ENCODE peak calls at places on chromosomes 3 and 15, in six cellular contexts. H, F, M, Q, O and J are unnamed samples.

GRCh38 chr3:128702391-128702790 is 23.6 kb upstream of the RAB7A start:
- DNase-seq in F (no peak), M (no peak), H (no peak), Q (no peak), O (peak), J (no peak)

GRCh38 chr15:70323111-70323851 is 225.6 kb upstream of the TLE3 start:
- DNase-seq in F (peak), H (no peak), Q (peak), M (peak), O (no peak), J (no peak)

GRCh38 chr3:16908006-16908405 is 23.3 kb downstream of the PLCL2 start:
- DNase-seq in H (no peak), O (no peak), F (no peak), M (no peak), Q (no peak), J (no peak)

GRCh38 chr15:68909601-68910000 is 20.7 kb upstream of the SPESP1 start:
- DNase-seq in Q (no peak), O (no peak), M (no peak), F (no peak), H (no peak), J (no peak)

GRCh38 chr3:158991146-158991705 is 189.4 kb downstream of the MFSD1 start:
- DNase-seq in O (no peak), M (peak), Q (no peak), H (no peak), F (peak), J (no peak)

GRCh38 chr15:40238927-40239591 is at the start of gene PAK6:
- DNase-seq in H (peak), M (peak), O (peak), F (peak), Q (peak), J (peak)

GRCh38 chr15:39466428-39466827 is 114.5 kb upstream of the THBS1 start:
- DNase-seq in Q (no peak), F (no peak), O (no peak), M (no peak), H (peak), J (no peak)

GRCh38 chr15:82922737-82923136 is 29.8 kb downstream of the HOMER2 start:
- DNase-seq in M (no peak), H (no peak), O (no peak), Q (no peak), F (no peak), J (no peak)

GRCh38 chr3:16476636-16477035 is 36.9 kb downstream of the RFTN1 start:
- DNase-seq in M (no peak), Q (no peak), O (no peak), F (no peak), H (peak), J (peak)

GRCh38 chr3:14143826-14144225 is 19.0 kb downstream of the TMEM43 start:
- DNase-seq in M (no peak), F (peak), H (peak), Q (no peak), O (peak), J (peak)

GRCh38 chr3:12944849-12945248 is 103.5 kb upstream of the RPL32 start:
- DNase-seq in Q (no peak), F (no peak), O (no peak), H (no peak), M (no peak), J (no peak)

GRCh38 chr15:47339800-47340575 is 377.3 kb upstream of the SEMA6D start:
- DNase-seq in H (peak), Q (no peak), M (no peak), F (no peak), O (peak), J (peak)

GRCh38 chr3:183252973-183253363 is at the start of gene B3GNT5:
- DNase-seq in H (no peak), F (peak), M (no peak), O (peak), Q (no peak), J (no peak)

GRCh38 chr15:62244762-62245161 is 79.7 kb upstream of the C2CD4B start:
- DNase-seq in O (no peak), F (peak), Q (no peak), M (no peak), H (no peak), J (no peak)

GRCh38 chr15:78242128-78242527 is 7.8 kb upstream of the ACSBG1 start:
- DNase-seq in Q (peak), O (no peak), M (peak), F (peak), H (no peak), J (peak)

GRCh38 chr15:60799885-60800728 is 321.2 kb upstream of the ICE2 start:
- DNase-seq in O (no peak), H (peak), Q (no peak), F (no peak), M (no peak), J (peak)

DNA sequence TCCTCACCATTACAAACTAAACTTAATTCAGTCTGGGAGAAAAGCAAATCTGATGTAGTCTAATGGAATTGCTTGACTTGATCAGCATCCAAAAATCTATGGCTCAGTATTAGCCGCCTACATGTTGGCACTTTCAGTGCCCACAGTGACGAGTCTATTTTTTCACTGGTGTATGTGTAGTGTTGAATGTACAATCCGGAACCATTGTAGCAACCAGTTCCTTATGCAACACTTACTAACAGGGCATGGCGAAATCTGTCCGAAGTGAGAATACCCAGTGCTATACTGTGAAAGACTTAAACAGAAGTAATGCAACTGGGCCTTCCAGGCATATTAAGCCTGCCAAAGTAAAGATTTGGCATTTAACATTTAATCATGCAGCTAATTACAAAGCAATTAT is 18.6 kb downstream of the LRRN1 start:
- DNase-seq in O (no peak), Q (no peak), F (no peak), H (no peak), M (no peak), J (no peak)
- H3K4me3 ChIP-seq in O (no peak), Q (no peak), F (no peak), H (no peak), M (no peak), J (no peak)

DNA sequence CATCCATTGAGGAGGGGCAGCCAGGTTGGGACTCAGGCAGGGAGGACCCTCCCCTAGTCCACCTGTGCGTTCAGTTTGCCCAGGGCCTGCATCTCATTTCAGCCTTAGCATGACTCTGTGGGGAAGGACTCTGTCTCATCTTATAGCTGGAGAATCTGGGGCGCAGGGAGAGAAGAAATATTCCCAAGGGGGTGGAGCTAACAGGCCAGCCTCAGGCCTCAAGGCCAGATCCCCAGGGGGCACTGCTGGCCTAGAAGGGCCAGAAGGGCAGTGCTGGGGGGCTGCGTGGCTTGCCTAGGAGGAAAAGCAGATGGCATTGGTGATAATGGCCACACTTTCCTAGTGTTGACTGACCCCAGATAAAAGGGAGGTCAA is 10.9 kb downstream of the AMOTL2 start:
- DNase-seq in M (no peak), O (no peak), H (no peak), Q (no peak), F (no peak), J (no peak)
- H3K4ac ChIP-seq in M (peak), O (peak), H (peak), Q (no peak), F (peak), J (peak)

GRCh38 chr15:73962409-73962808 is 29.7 kb downstream of the STOML1 start:
- DNase-seq in F (no peak), M (no peak), Q (no peak), O (no peak), H (no peak), J (no peak)

GRCh38 chr15:73965730-73966103 is 26.4 kb downstream of the STOML1 start:
- DNase-seq in F (no peak), O (no peak), Q (no peak), M (no peak), H (peak), J (peak)

GRCh38 chr15:73968461-73968860 is 23.6 kb downstream of the STOML1 start:
- DNase-seq in O (no peak), F (no peak), H (no peak), M (no peak), Q (no peak), J (no peak)

GRCh38 chr15:73964736-73965093 is 27.4 kb downstream of the STOML1 start:
- DNase-seq in M (peak), O (peak), Q (peak), F (peak), H (peak), J (peak)

GRCh38 chr15:73965094-73965729 is 26.9 kb downstream of the STOML1 start:
- DNase-seq in Q (no peak), F (peak), O (no peak), H (no peak), M (no peak), J (no peak)
- H3K18ac ChIP-seq in Q (peak), F (no peak), O (no peak), H (peak), M (peak), J (peak)

GRCh38 chr3:172666873-172667694 is 43.8 kb downstream of the NCEH1 start:
- DNase-seq in M (peak), F (peak), Q (peak), H (peak), O (peak), J (peak)

DNA sequence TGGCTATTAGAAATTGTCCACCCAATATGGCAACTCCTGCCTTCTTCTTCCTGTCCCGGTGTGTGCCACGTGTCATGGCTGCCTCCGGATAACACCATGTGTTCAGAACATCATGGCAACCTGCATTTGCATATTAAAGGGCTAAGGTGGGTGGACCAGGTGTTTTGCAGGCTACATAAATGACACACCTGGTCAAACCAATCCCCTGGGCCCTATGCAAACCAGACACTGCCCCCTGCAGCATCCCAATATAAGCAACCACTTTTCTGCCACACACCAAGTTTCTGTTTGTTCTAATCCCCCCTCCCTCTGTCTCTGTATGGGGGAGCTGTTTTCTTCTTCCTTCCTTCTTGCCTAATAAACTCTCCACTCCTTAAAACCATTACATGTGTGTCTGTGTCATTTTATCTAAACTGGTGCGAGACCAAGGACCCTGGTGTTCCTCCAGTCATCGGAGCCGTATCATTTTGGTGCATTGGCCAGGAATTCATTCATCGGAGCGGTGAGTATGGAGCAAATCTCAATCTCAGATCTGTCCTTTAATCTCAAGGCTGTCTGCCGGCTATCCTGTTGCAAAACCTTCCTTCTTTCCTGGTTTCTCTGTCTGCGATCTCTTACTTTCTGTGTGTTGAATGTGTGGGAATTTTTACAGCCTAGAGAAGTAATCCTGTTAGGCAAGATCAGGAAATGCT is 44.5 kb downstream of the NCEH1 start:
- DNase-seq in Q (no peak), M (no peak), H (no peak), F (peak), O (peak), J (peak)
- H3K4me3 ChIP-seq in Q (no peak), M (no peak), H (no peak), F (no peak), O (no peak), J (no peak)

GRCh38 chr3:101574388-101575156 is 592 bp downstream of the PCNP start:
- DNase-seq in H (peak), M (peak), F (peak), O (peak), Q (peak), J (peak)
- H3K4ac ChIP-seq in H (peak), M (peak), F (peak), O (peak), Q (no peak), J (peak)

DNA sequence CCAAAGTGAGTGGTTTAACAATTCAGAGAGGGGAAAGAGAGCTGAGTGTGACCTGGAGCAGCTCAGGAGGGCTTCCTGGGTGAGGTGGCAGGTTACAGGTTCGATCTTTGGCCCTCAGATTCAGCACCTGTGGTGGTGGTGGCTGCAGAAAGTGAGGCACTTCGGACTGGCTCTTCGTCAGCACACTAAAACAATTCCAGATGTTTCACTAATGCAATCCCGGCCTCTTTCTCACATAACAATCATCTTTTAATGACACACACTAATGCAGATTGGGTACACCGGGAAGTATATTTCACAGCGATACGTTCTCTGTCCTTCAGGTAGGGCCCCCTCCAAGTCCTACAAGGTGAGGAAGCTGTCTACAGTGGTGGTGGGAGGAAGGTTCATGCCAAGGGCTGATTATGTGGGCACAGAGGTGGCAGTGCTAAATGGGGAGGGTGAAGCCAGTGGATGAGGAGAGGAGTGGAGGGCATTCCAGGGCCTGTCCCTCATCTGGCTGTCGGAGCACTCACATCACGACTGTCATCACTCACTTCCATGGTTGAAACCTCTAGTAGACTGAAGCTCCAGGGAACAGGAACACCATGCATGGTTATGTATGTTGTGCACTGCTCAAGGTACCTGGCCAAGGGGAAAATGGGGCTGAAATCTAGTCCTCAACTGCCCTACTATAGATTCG is 171.1 kb downstream of the RAB11A start:
- DNase-seq in H (no peak), O (no peak), F (no peak), M (no peak), Q (no peak), J (no peak)
- H3K18ac ChIP-seq in H (no peak), O (no peak), F (no peak), M (peak), Q (peak), J (no peak)

GRCh38 chr15:90265271-90266060 is at the start of gene NGRN:
- DNase-seq in O (peak), M (peak), H (peak), F (peak), Q (peak), J (peak)

GRCh38 chr15:90266485-90266884 is 1.0 kb downstream of the NGRN start:
- DNase-seq in Q (no peak), H (peak), F (no peak), O (no peak), M (no peak), J (peak)

GRCh38 chr15:90266061-90266431 is 574 bp downstream of the NGRN start:
- DNase-seq in H (peak), O (peak), Q (no peak), M (peak), F (peak), J (no peak)

GRCh38 chr15:90270502-90271150 is 5.2 kb downstream of the NGRN start:
- DNase-seq in H (no peak), O (no peak), Q (no peak), F (no peak), M (no peak), J (no peak)

GRCh38 chr15:90268415-90268814 is 2.9 kb downstream of the NGRN start:
- DNase-seq in H (no peak), O (no peak), F (peak), M (no peak), Q (no peak), J (peak)
- H3K4me3 ChIP-seq in H (no peak), O (no peak), F (no peak), M (no peak), Q (no peak), J (no peak)

GRCh38 chr15:101068523-101068960 is 149.4 kb downstream of the LRRK1 start:
- DNase-seq in F (no peak), M (no peak), H (peak), O (peak), Q (no peak), J (no peak)

GRCh38 chr15:101068961-101069734 is 150.0 kb downstream of the LRRK1 start:
- DNase-seq in O (peak), F (peak), M (peak), H (peak), Q (peak), J (peak)

GRCh38 chr15:101070502-101071273 is 151.5 kb downstream of the LRRK1 start:
- DNase-seq in M (no peak), O (no peak), Q (no peak), F (no peak), H (peak), J (peak)

GRCh38 chr15:101071651-101072050 is 152.5 kb downstream of the LRRK1 start:
- DNase-seq in M (no peak), F (no peak), H (no peak), O (no peak), Q (no peak), J (no peak)

GRCh38 chr15:101070024-101070423 is 150.9 kb downstream of the LRRK1 start:
- DNase-seq in Q (no peak), F (no peak), H (no peak), M (no peak), O (no peak), J (peak)
- H3K4ac ChIP-seq in Q (no peak), F (peak), H (peak), M (peak), O (no peak), J (peak)

DNA sequence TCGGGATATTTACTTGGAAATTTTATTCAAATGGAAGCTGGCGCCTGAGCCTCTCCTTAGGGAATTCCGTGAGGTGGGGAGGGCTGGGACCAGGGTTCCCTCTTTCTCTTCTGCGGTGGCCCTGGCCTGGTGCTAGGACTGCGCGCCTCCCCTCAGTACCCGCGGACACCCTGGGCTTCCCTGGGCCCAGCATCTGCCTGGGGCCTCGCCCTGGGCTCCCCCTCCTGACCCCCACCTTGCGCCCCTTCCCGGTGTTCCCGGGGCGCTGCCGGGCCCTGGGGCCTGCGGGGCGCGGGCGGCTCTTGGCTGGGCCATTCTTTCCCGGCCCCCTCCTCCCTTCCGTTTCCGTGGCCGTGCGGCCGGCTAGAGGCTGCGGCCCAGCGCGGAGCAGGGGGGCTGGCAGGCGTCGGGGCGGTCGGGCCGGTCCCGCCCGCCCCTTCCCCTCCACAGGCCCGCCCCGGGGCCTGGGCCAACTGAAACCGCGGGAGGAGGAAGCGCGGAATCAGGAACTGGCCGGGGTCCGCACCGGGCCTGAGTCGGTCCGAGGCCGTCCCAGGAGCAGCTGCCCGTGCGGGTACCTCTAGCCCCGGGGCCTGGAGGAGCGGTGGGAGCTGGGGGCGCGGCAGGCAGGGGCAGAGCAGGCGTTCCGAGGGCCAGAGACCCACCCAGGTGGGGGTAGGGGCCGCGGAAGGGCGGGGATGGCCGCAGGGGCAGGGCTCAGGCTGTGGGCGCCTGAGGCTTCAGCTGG is at the start of gene FES:
- DNase-seq in F (peak), M (peak), H (peak), O (peak), Q (peak), J (peak)
- H3K18ac ChIP-seq in F (peak), M (peak), H (peak), O (peak), Q (peak), J (peak)

GRCh38 chr3:194487289-194488006 is 646 bp upstream of the ATP13A3 start:
- DNase-seq in H (no peak), O (peak), M (no peak), Q (no peak), F (no peak), J (no peak)

GRCh38 chr3:194486540-194487288 is at the start of gene ATP13A3:
- DNase-seq in O (peak), H (peak), M (peak), F (peak), Q (peak), J (peak)

GRCh38 chr3:194489736-194490612 is 3.2 kb upstream of the ATP13A3 start:
- DNase-seq in F (no peak), M (no peak), Q (no peak), H (peak), O (peak), J (peak)

GRCh38 chr3:194485876-194486539 is 794 bp downstream of the ATP13A3 start:
- DNase-seq in F (no peak), Q (no peak), O (peak), H (peak), M (no peak), J (peak)

DNA sequence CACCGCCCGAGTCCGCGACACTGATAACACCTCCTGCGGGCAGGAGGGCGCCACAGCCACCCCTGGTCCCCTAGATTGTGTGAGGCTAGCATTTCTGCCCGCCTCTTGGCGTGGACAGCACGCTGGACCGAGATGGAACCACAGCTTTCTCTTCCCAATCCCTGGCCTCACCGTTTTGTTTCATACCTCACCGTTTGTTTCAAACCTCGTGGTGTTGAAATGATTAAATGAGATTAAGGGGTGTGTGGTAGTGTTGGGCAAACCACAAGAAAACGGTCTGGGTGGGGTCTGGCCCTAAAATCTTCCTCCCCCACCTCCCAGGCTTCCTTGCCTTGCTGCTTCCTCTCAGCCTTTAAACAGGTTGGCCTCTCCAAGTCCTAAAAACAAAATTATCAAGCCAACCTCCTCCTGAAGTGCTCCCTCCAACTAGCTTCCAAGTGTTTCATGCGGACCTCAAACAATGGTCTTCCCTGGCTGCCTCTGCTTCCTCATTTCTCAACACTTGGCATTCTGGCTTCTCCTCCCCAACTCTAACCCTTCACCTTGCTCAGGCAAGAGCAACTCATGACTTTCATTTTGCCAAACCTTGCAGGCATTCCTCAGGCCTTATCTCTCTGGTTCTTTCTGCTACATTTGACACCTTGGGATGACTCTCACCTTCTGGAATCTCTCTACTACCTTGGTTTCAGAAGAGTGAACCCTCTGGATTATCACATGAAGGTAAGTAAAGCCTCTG is 1.4 kb upstream of the ATP13A3 start:
- DNase-seq in F (peak), O (peak), Q (no peak), H (no peak), M (no peak), J (no peak)
- H3K4me3 ChIP-seq in F (no peak), O (no peak), Q (no peak), H (no peak), M (no peak), J (no peak)